ENCODE peak calls at places on chromosomes 11 and 22, in eight cellular contexts. One of them, this sample, is unnamed.

GRCh38 chr11:66663741-66664296 is 13.9 kb downstream of the RBM4B start:
- DNase-seq in ecto neural progenitor cell: no peak
- DNase-seq in GOT3: no peak
- DNase-seq in activated CD4-positive, CD25-positive, alpha-beta regulatory T cell: no peak
- DNase-seq in EL: no peak
- DNase-seq in NCI-H2227 treated with DMSO at 0.1 percent for 48 hours: no peak
- DNase-seq in GM23338: no peak
- DNase-seq in amniotic stem cell: no peak
- DNase-seq in this sample: no peak

GRCh38 chr11:61746654-61747388 is 5.6 kb upstream of the MYRF start:
- DNase-seq in ecto neural progenitor cell: no peak
- DNase-seq in GOT3: no peak
- DNase-seq in activated CD4-positive, CD25-positive, alpha-beta regulatory T cell: no peak
- DNase-seq in EL: no peak
- DNase-seq in NCI-H2227 treated with DMSO at 0.1 percent for 48 hours: no peak
- DNase-seq in GM23338: no peak
- DNase-seq in amniotic stem cell: no peak
- DNase-seq in this sample: no peak

GRCh38 chr22:19079691-19080090 is 42.5 kb downstream of the DGCR2 start:
- DNase-seq in ecto neural progenitor cell: no peak
- DNase-seq in GOT3: no peak
- DNase-seq in activated CD4-positive, CD25-positive, alpha-beta regulatory T cell: no peak
- DNase-seq in EL: no peak
- DNase-seq in NCI-H2227 treated with DMSO at 0.1 percent for 48 hours: no peak
- DNase-seq in GM23338: no peak
- DNase-seq in amniotic stem cell: no peak
- DNase-seq in this sample: no peak

GRCh38 chr11:134252539-134253188 is 488 bp downstream of the THYN1 start:
- DNase-seq in ecto neural progenitor cell: peak; percentile 57
- DNase-seq in GOT3: no peak
- DNase-seq in activated CD4-positive, CD25-positive, alpha-beta regulatory T cell: no peak
- DNase-seq in EL: no peak
- DNase-seq in NCI-H2227 treated with DMSO at 0.1 percent for 48 hours: peak; percentile 42
- DNase-seq in GM23338: peak; percentile 58
- DNase-seq in amniotic stem cell: no peak
- DNase-seq in this sample: no peak

GRCh38 chr11:3073029-3073435 is 15.8 kb upstream of the CARS1 start:
- DNase-seq in ecto neural progenitor cell: no peak
- DNase-seq in GOT3: no peak
- DNase-seq in activated CD4-positive, CD25-positive, alpha-beta regulatory T cell: no peak
- DNase-seq in EL: no peak
- DNase-seq in NCI-H2227 treated with DMSO at 0.1 percent for 48 hours: no peak
- DNase-seq in GM23338: no peak
- DNase-seq in amniotic stem cell: peak; percentile 73
- DNase-seq in this sample: no peak

GRCh38 chr11:24819863-24820434 is 323.1 kb downstream of the LUZP2 start:
- DNase-seq in ecto neural progenitor cell: no peak
- DNase-seq in GOT3: no peak
- DNase-seq in activated CD4-positive, CD25-positive, alpha-beta regulatory T cell: no peak
- DNase-seq in EL: no peak
- DNase-seq in NCI-H2227 treated with DMSO at 0.1 percent for 48 hours: no peak
- DNase-seq in GM23338: no peak
- DNase-seq in amniotic stem cell: no peak
- DNase-seq in this sample: no peak

GRCh38 chr11:83836883-83837654 is 550.9 kb upstream of the CCDC90B start:
- DNase-seq in ecto neural progenitor cell: peak; percentile 71
- DNase-seq in GOT3: no peak
- DNase-seq in activated CD4-positive, CD25-positive, alpha-beta regulatory T cell: no peak
- DNase-seq in EL: peak; percentile 46
- DNase-seq in NCI-H2227 treated with DMSO at 0.1 percent for 48 hours: peak; percentile 36
- DNase-seq in GM23338: peak; percentile 90
- DNase-seq in amniotic stem cell: peak; percentile 24
- DNase-seq in this sample: no peak

GRCh38 chr11:62142921-62143320 is 19.1 kb downstream of the INCENP start:
- DNase-seq in ecto neural progenitor cell: peak; percentile 39
- DNase-seq in GOT3: no peak
- DNase-seq in activated CD4-positive, CD25-positive, alpha-beta regulatory T cell: no peak
- DNase-seq in EL: no peak
- DNase-seq in NCI-H2227 treated with DMSO at 0.1 percent for 48 hours: no peak
- DNase-seq in GM23338: no peak
- DNase-seq in amniotic stem cell: no peak
- DNase-seq in this sample: no peak

GRCh38 chr11:44033411-44033850 is 14.3 kb upstream of the ACCSL start:
- DNase-seq in ecto neural progenitor cell: no peak
- DNase-seq in GOT3: no peak
- DNase-seq in activated CD4-positive, CD25-positive, alpha-beta regulatory T cell: no peak
- DNase-seq in EL: no peak
- DNase-seq in NCI-H2227 treated with DMSO at 0.1 percent for 48 hours: no peak
- DNase-seq in GM23338: no peak
- DNase-seq in amniotic stem cell: no peak
- DNase-seq in this sample: no peak

GRCh38 chr11:97865424-97866012 is 1155.2 kb upstream of the CNTN5 start:
- DNase-seq in ecto neural progenitor cell: no peak
- DNase-seq in GOT3: no peak
- DNase-seq in activated CD4-positive, CD25-positive, alpha-beta regulatory T cell: no peak
- DNase-seq in EL: no peak
- DNase-seq in NCI-H2227 treated with DMSO at 0.1 percent for 48 hours: no peak
- DNase-seq in GM23338: no peak
- DNase-seq in amniotic stem cell: no peak
- DNase-seq in this sample: no peak

GRCh38 chr11:44443836-44444769 is 121.4 kb upstream of the CD82 start:
- DNase-seq in ecto neural progenitor cell: peak; percentile 47
- DNase-seq in GOT3: no peak
- DNase-seq in activated CD4-positive, CD25-positive, alpha-beta regulatory T cell: no peak
- DNase-seq in EL: no peak
- DNase-seq in NCI-H2227 treated with DMSO at 0.1 percent for 48 hours: no peak
- DNase-seq in GM23338: peak; percentile 55
- DNase-seq in amniotic stem cell: no peak
- DNase-seq in this sample: no peak

GRCh38 chr11:66559141-66559861 is 9.1 kb downstream of the CTSF start:
- DNase-seq in ecto neural progenitor cell: no peak
- DNase-seq in GOT3: no peak
- DNase-seq in activated CD4-positive, CD25-positive, alpha-beta regulatory T cell: no peak
- DNase-seq in EL: no peak
- DNase-seq in NCI-H2227 treated with DMSO at 0.1 percent for 48 hours: no peak
- DNase-seq in GM23338: peak; percentile 84
- DNase-seq in amniotic stem cell: no peak
- DNase-seq in this sample: no peak

GRCh38 chr11:13382751-13383150 is 80.3 kb downstream of the BTBD10 start:
- DNase-seq in ecto neural progenitor cell: no peak
- DNase-seq in GOT3: no peak
- DNase-seq in activated CD4-positive, CD25-positive, alpha-beta regulatory T cell: no peak
- DNase-seq in EL: no peak
- DNase-seq in NCI-H2227 treated with DMSO at 0.1 percent for 48 hours: no peak
- DNase-seq in GM23338: no peak
- DNase-seq in amniotic stem cell: no peak
- DNase-seq in this sample: no peak

GRCh38 chr22:19876314-19876940 is 21.8 kb upstream of the GNB1L start:
- DNase-seq in ecto neural progenitor cell: peak; percentile 47
- DNase-seq in GOT3: no peak
- DNase-seq in activated CD4-positive, CD25-positive, alpha-beta regulatory T cell: no peak
- DNase-seq in EL: no peak
- DNase-seq in NCI-H2227 treated with DMSO at 0.1 percent for 48 hours: no peak
- DNase-seq in GM23338: no peak
- DNase-seq in amniotic stem cell: no peak
- DNase-seq in this sample: no peak

GRCh38 chr22:35601743-35602633 is 15.1 kb downstream of the MB start:
- DNase-seq in ecto neural progenitor cell: no peak
- DNase-seq in GOT3: no peak
- DNase-seq in activated CD4-positive, CD25-positive, alpha-beta regulatory T cell: no peak
- DNase-seq in EL: peak; percentile 79
- DNase-seq in NCI-H2227 treated with DMSO at 0.1 percent for 48 hours: no peak
- DNase-seq in GM23338: no peak
- DNase-seq in amniotic stem cell: peak; percentile 8
- DNase-seq in this sample: peak; percentile 26

GRCh38 chr11:65625628-65626342 is 10.2 kb downstream of the PCNX3 start:
- DNase-seq in ecto neural progenitor cell: no peak
- DNase-seq in GOT3: no peak
- DNase-seq in activated CD4-positive, CD25-positive, alpha-beta regulatory T cell: no peak
- DNase-seq in EL: peak; percentile 42
- DNase-seq in NCI-H2227 treated with DMSO at 0.1 percent for 48 hours: no peak
- DNase-seq in GM23338: peak; percentile 75
- DNase-seq in amniotic stem cell: no peak
- DNase-seq in this sample: no peak

GRCh38 chr11:65860278-65861164 is at the start of gene MUS81:
- DNase-seq in ecto neural progenitor cell: peak; percentile 97
- DNase-seq in GOT3: peak; percentile 71
- DNase-seq in activated CD4-positive, CD25-positive, alpha-beta regulatory T cell: peak; percentile 92
- DNase-seq in EL: peak; percentile 99
- DNase-seq in NCI-H2227 treated with DMSO at 0.1 percent for 48 hours: peak; percentile 97
- DNase-seq in GM23338: peak; percentile 99
- DNase-seq in amniotic stem cell: peak; percentile 98
- DNase-seq in this sample: peak; percentile 88

GRCh38 chr11:2097998-2098690 is 41.0 kb downstream of the IGF2 start:
- DNase-seq in ecto neural progenitor cell: no peak
- DNase-seq in GOT3: no peak
- DNase-seq in activated CD4-positive, CD25-positive, alpha-beta regulatory T cell: no peak
- DNase-seq in EL: no peak
- DNase-seq in NCI-H2227 treated with DMSO at 0.1 percent for 48 hours: no peak
- DNase-seq in GM23338: no peak
- DNase-seq in amniotic stem cell: no peak
- DNase-seq in this sample: no peak